ENCODE peak calls at places on chromosomes 7 and 10, in nine cellular contexts. B is esophagus muscularis mucosa, P is IMR-90, X is K562, D is endothelial cell of umbilical vein, F is testis, Z is lower leg skin, N is heart left ventricle, T is HepG2. J is an unnamed sample.

GRCh38 chr7:108415821-108416536 is 40.3 kb downstream of the NRCAM start:
- DNase-seq in B (no peak), P (no peak), Z (no peak), N (no peak), T (no peak), D (peak), F (no peak), X (peak), J (no peak)

GRCh38 chr10:118251791-118252190 is 90.3 kb downstream of the FAM204A start:
- DNase-seq in N (no peak), B (no peak), X (no peak), F (no peak), P (no peak), D (no peak), T (no peak), Z (no peak), J (no peak)

GRCh38 chr10:34186740-34187139 is 628.4 kb downstream of the PARD3 start:
- DNase-seq in F (no peak), T (no peak), Z (no peak), N (no peak), X (no peak), B (no peak), P (no peak), D (no peak), J (no peak)

GRCh38 chr10:62437696-62438095 is 63.5 kb downstream of the ZNF365 start:
- DNase-seq in Z (no peak), T (peak), B (no peak), F (no peak), N (no peak), P (peak), D (peak), X (peak), J (peak)

GRCh38 chr7:117669818-117670217 is 190.0 kb downstream of the CFTR start:
- DNase-seq in B (no peak), D (no peak), T (no peak), F (no peak), P (no peak), Z (no peak), X (peak), N (no peak), J (no peak)

GRCh38 chr10:93671042-93671441 is 31.4 kb downstream of the FRA10AC1 start:
- DNase-seq in T (no peak), D (no peak), F (no peak), B (no peak), N (no peak), P (no peak), X (no peak), Z (no peak), J (no peak)

GRCh38 chr7:106053109-106053508 is 59.0 kb downstream of the SYPL1 start:
- DNase-seq in Z (no peak), N (no peak), T (no peak), D (no peak), B (no peak), X (no peak), P (no peak), F (no peak), J (no peak)

GRCh38 chr7:84950836-84951235 is 236.0 kb downstream of the SEMA3D start:
- DNase-seq in X (peak), B (no peak), D (no peak), T (no peak), Z (no peak), N (no peak), F (no peak), P (peak), J (no peak)

GRCh38 chr10:29131952-29132820 is 156.7 kb upstream of the LYZL1 start:
- DNase-seq in P (peak), N (peak), D (peak), B (no peak), Z (no peak), F (peak), X (peak), T (peak), J (peak)

GRCh38 chr7:82562716-82563404 is 119.3 kb upstream of the CACNA2D1 start:
- DNase-seq in N (no peak), X (no peak), B (no peak), P (peak), F (no peak), T (no peak), Z (no peak), D (no peak), J (no peak)

GRCh38 chr10:36779238-36779846 is 346.1 kb upstream of the ANKRD30A start:
- DNase-seq in D (peak), F (peak), B (no peak), Z (peak), T (peak), N (peak), P (peak), X (peak), J (peak)

GRCh38 chr10:30553625-30554442 is 75.7 kb downstream of the LYZL2 start:
- DNase-seq in P (peak), T (peak), X (peak), Z (peak), N (peak), D (peak), F (peak), B (no peak), J (no peak)

GRCh38 chr7:123041085-123041484 is 45.6 kb upstream of the TAS2R16 start:
- DNase-seq in N (no peak), T (no peak), B (no peak), F (no peak), D (peak), Z (no peak), X (no peak), P (no peak), J (no peak)

GRCh38 chr10:29389935-29390334 is 101.1 kb downstream of the LYZL1 start:
- DNase-seq in B (peak), T (peak), Z (no peak), X (no peak), P (peak), F (no peak), D (no peak), N (no peak), J (no peak)

GRCh38 chr10:26437637-26438461 is at the start of gene APBB1IP:
- DNase-seq in B (peak), N (peak), D (no peak), T (no peak), Z (peak), P (no peak), X (no peak), F (peak), J (no peak)
- TF ChIP-seq POLR2A in B (no peak), N (no peak), D (no peak), T (no peak), Z (no peak), P (no peak), X (no peak), F (no peak), J (no peak)

GRCh38 chr7:127928852-127929251 is 102.4 kb downstream of the LRRC4 start:
- DNase-seq in N (no peak), Z (no peak), T (no peak), F (no peak), P (no peak), B (no peak), D (no peak), X (no peak), J (no peak)
- TF ChIP-seq POLR2A in N (no peak), Z (no peak), T (no peak), F (no peak), P (no peak), B (no peak), D (no peak), X (no peak), J (no peak)

GRCh38 chr10:3774018-3774813 is 10.8 kb downstream of the KLF6 start:
- DNase-seq in Z (no peak), D (peak), P (peak), B (no peak), X (no peak), F (no peak), N (no peak), T (no peak), J (no peak)
- TF ChIP-seq POLR2A in Z (no peak), D (peak), P (peak), B (no peak), X (no peak), F (no peak), N (no peak), T (no peak), J (no peak)

DNA sequence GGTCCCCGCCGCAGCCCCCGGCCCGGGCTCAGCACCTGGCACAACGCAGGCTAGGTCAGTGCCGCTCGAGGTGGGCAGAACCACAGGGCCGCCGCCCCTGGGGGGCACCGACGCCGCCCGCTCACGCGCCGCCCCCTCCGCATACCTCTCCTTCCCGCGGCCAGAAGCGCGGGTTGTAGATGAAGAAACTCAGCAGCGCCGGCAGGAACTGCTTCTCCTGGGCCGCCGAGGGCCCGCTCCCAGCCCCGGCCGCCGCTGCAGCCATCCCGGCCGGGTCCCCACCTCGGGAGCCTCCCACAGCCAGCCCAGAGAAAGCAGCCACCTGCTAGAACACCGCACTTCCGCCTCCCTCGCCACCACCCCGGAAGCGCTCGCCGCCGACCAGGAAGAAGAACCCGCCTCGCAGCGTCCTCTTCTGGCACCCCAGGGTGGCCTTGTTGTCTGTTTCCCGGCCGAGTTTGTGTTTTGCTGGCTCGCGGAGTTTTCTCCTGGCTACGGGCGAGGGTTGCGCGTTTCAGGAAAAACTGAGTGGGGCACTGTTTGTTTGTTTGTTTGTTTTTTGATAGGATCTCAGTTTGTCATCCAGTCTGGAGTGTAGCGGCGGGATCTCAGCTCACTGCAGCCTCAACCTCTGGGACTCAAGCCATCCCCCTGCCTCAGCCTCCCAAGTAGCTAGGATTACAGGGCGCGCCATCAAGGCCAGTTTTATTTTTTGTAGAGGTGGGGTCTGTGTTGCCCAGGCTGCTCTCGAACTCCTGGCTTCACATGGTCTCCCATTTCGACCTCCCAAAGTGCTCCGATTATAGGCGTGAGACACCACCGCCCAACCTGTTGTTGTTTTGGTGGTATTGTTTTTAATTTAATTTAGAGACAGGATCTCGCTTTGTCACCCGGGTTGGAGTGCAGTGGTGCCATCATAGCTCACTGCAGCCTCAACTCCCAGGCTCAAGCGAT is 17.7 kb downstream of the OCM2 start:
- DNase-seq in P (peak), Z (peak), X (peak), F (peak), B (peak), T (peak), D (peak), N (peak), J (peak)
- TF ChIP-seq POLR2A in P (peak), Z (no peak), X (peak), F (no peak), B (no peak), T (peak), D (peak), N (no peak), J (peak)

GRCh38 chr10:87092356-87092860 is 2.2 kb downstream of the GLUD1 start:
- DNase-seq in X (no peak), Z (no peak), B (no peak), D (peak), P (peak), N (no peak), T (no peak), F (no peak), J (peak)

GRCh38 chr10:87092861-87093460 is 1.7 kb downstream of the GLUD1 start:
- DNase-seq in Z (peak), B (no peak), T (peak), D (peak), X (peak), P (peak), F (no peak), N (no peak), J (peak)

GRCh38 chr10:87095241-87095945 is 387 bp downstream of the SHLD2 start:
- DNase-seq in B (peak), D (peak), X (peak), T (peak), N (peak), P (peak), Z (peak), F (peak), J (peak)

GRCh38 chr10:87093461-87094372 is 926 bp downstream of the GLUD1 start:
- DNase-seq in T (peak), D (peak), F (peak), P (peak), B (no peak), N (peak), Z (peak), X (peak), J (peak)

DNA sequence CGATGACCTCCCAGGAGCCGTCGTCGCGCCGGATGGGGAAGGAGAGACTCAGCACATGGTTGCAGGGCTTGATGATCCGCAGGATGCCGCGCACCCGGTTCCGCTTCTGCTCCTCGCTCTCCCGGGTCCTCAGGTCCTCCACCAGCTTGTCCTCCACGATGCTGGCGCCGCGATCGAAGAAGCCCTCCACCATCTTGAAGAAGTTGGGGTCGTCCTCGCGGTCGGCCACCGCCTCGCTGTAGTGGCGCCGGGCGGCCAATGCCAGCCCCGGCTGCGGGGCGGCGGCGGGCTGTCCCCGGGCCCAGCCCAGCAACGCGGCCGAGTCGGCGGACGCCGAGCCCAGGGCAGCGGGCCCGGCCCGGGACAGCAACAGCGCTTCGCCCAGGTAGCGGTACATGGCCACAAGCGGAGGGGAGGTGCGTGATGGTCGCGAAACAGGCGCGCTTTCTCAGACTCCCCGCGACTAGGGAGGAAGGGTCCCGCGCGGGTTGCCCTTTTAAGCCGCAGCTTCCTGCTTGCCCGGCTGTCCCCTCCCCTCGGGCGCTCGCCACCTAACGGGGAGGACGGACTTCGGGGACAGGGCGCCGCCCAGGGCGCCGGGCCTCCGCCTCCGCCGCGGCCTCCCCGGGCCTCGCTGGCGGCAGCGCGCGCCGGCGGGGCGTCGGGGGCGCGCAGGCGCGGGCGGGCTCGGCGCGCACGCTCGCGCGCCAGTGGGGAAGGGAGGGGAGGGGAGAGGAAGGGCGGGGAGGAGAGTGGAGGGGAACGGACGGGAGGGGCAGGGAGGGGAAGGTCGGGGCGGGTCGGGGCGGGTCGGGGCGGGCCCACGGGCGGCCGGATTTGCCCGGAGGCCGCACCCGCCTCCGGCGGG is at the start of the genes GLUD1 and SHLD2:
- DNase-seq in D (peak), T (peak), F (peak), P (peak), B (peak), X (peak), N (peak), Z (peak), J (peak)
- TF ChIP-seq POLR2A in D (peak), T (peak), F (no peak), P (peak), B (peak), X (peak), N (no peak), Z (no peak), J (peak)

GRCh38 chr10:68902382-68902781 is 1.3 kb downstream of the DDX50 start:
- DNase-seq in D (no peak), F (no peak), Z (no peak), N (no peak), P (no peak), B (no peak), T (no peak), X (no peak), J (no peak)

GRCh38 chr10:68899186-68899745 is 1.8 kb upstream of the DDX50 start:
- DNase-seq in T (no peak), P (no peak), Z (no peak), B (no peak), X (no peak), F (no peak), N (no peak), D (no peak), J (no peak)

GRCh38 chr10:68901106-68901927 is at the start of gene DDX50:
- DNase-seq in B (peak), X (peak), P (peak), T (peak), F (peak), Z (peak), N (peak), D (peak), J (peak)

GRCh38 chr10:68897336-68897741 is 3.8 kb upstream of the DDX50 start:
- DNase-seq in B (no peak), P (peak), F (peak), T (peak), Z (peak), N (peak), D (peak), X (peak), J (peak)

GRCh38 chr10:68900427-68901105 is 549 bp upstream of the DDX50 start:
- DNase-seq in D (no peak), F (no peak), T (no peak), X (no peak), P (peak), Z (no peak), B (no peak), N (no peak), J (no peak)
- TF ChIP-seq POLR2A in D (peak), F (no peak), T (peak), X (peak), P (peak), Z (no peak), B (peak), N (no peak), J (peak)

DNA sequence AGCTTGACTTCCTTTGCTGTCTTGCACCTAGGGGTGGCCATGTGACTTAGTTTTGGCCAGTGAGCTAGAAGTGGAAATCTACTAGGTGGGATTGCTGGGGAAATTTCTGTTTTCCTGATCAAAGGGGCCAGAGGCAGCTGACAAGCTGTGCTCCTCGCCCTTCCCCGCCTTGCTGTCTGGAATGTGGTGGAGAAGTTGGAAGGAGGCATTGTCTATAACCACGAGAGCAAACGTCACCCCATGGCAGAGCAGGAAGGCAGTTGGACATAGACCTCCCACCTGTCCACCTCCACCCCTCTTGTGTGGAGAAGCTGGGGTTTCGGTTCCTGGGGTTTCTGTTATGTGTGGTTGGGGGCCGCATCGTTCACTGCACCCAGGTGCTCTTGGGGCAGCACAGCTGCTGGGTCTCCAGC is 7.3 kb downstream of the SFRP5 start:
- DNase-seq in F (no peak), B (no peak), X (no peak), N (no peak), Z (no peak), P (no peak), T (peak), D (no peak), J (no peak)
- TF ChIP-seq POLR2A in F (no peak), B (no peak), X (no peak), N (no peak), Z (no peak), P (no peak), T (no peak), D (no peak), J (no peak)

GRCh38 chr7:151631968-151632749 is 112.5 kb upstream of the RHEB start:
- DNase-seq in F (peak), X (peak), T (peak), P (peak), N (peak), D (peak), Z (peak), B (no peak), J (peak)
- TF ChIP-seq POLR2A in F (no peak), X (no peak), T (no peak), P (peak), N (no peak), D (peak), Z (no peak), B (no peak), J (peak)

J was measured in H54.